ENCODE peak calls at places on chromosomes 13 and 19, in six cellular contexts. A, X, S, L, R and P are unnamed samples.
A peak's percentile ranks its signal among the peaks of the same experiment; 100 is the strongest.

GRCh38 chr13:109737606-109738005 is 48.8 kb downstream of the IRS2 start:
- DNase-seq in A (no peak), R (no peak), X (no peak), S (no peak), L (peak; percentile 11), P (no peak)

GRCh38 chr13:37640499-37640898 is 41.9 kb upstream of the POSTN start:
- DNase-seq in R (no peak), S (no peak), X (no peak), L (peak; percentile 38), A (no peak), P (no peak)

GRCh38 chr13:76129305-76130040 is 493.3 kb downstream of the LMO7 start:
- DNase-seq in R (no peak), X (no peak), A (no peak), S (no peak), L (no peak), P (peak; percentile 5)

GRCh38 chr13:36858285-36858684 is 39.3 kb downstream of the RFXAP start:
- DNase-seq in R (no peak), S (no peak), L (peak; percentile 21), X (no peak), A (no peak), P (peak; percentile 12)

GRCh38 chr19:2446390-2446789 is 10.4 kb downstream of the LMNB2 start:
- DNase-seq in S (no peak), X (no peak), A (no peak), R (no peak), L (no peak), P (no peak)

GRCh38 chr13:110214637-110215036 is 92.3 kb downstream of the COL4A1 start:
- DNase-seq in A (no peak), S (no peak), R (no peak), X (no peak), L (no peak), P (no peak)

GRCh38 chr13:30998548-30999140 is 66.2 kb downstream of the TEX26 start:
- DNase-seq in R (no peak), A (no peak), X (peak; percentile 52), L (no peak), S (no peak), P (no peak)

GRCh38 chr13:67224148-67224846 is 5.8 kb downstream of the PCDH9 start:
- DNase-seq in L (peak; percentile 62), X (peak; percentile 83), A (peak; percentile 62), R (no peak), S (peak; percentile 71), P (peak; percentile 85)

GRCh38 chr19:41083516-41083915 is 4.7 kb upstream of the CYP2A13 start:
- DNase-seq in R (no peak), S (no peak), A (no peak), X (no peak), L (peak; percentile 8), P (no peak)

GRCh38 chr19:10713317-10713716 is 4.6 kb upstream of the DNM2 start:
- DNase-seq in X (no peak), A (no peak), S (no peak), L (no peak), R (no peak), P (no peak)

GRCh38 chr19:16296713-16297112 is 27.9 kb upstream of the KLF2 start:
- DNase-seq in R (no peak), A (no peak), X (no peak), S (no peak), L (no peak), P (no peak)

GRCh38 chr13:34522818-34523217 is 419.3 kb upstream of the NBEA start:
- DNase-seq in S (no peak), L (no peak), A (no peak), X (no peak), R (no peak), P (no peak)

GRCh38 chr19:47651691-47652090 is 42.8 kb downstream of the BICRA start:
- DNase-seq in A (no peak), X (no peak), L (no peak), S (no peak), R (no peak), P (no peak)

GRCh38 chr19:10461047-10461949 is 41.0 kb downstream of the PDE4A start:
- DNase-seq in A (peak; percentile 95), L (peak; percentile 98), X (peak; percentile 82), S (peak; percentile 94), R (peak; percentile 80), P (peak; percentile 81)

GRCh38 chr13:57128909-57129308 is 11.8 kb upstream of the PRR20A start:
- DNase-seq in L (no peak), A (no peak), S (no peak), R (no peak), X (no peak), P (no peak)

GRCh38 chr13:27170221-27170520 is 1.4 kb downstream of the USP12 start:
- DNase-seq in A (no peak), L (peak; percentile 43), S (no peak), R (no peak), X (no peak), P (no peak)

GRCh38 chr19:11382898-11383705 is 1.0 kb downstream of the EPOR start:
- DNase-seq in A (peak; percentile 61), X (no peak), R (no peak), S (peak; percentile 58), L (no peak), P (peak; percentile 65)

GRCh38 chr13:99981115-99982020 is at the start of gene ZIC2:
- DNase-seq in X (no peak), L (no peak), A (no peak), R (no peak), S (no peak), P (no peak)

GRCh38 chr13:80276371-80277289 is 64.3 kb downstream of the SPRY2 start:
- DNase-seq in A (no peak), R (no peak), L (no peak), X (no peak), S (no peak), P (peak; percentile 52)

GRCh38 chr13:20495087-20496023 is 30.3 kb downstream of the CRYL1 start:
- DNase-seq in R (no peak), A (peak; percentile 66), X (no peak), L (peak; percentile 68), S (no peak), P (peak; percentile 64)

GRCh38 chr19:18647371-18647767 is 10.5 kb downstream of the KLHL26 start:
- DNase-seq in X (no peak), A (no peak), L (no peak), S (no peak), R (no peak), P (no peak)

GRCh38 chr13:100657881-100658315 is 16.7 kb downstream of the TMTC4 start:
- DNase-seq in X (no peak), R (no peak), S (no peak), A (no peak), L (no peak), P (no peak)

GRCh38 chr19:16143399-16144215 is at the start of gene HSH2D:
- DNase-seq in R (peak; percentile 30), L (peak; percentile 52), A (peak; percentile 81), X (no peak), S (peak; percentile 30), P (peak; percentile 72)

GRCh38 chr19:39103151-39103550 is 19.0 kb downstream of the ACP7 start:
- DNase-seq in X (no peak), S (no peak), L (no peak), A (no peak), R (no peak), P (no peak)

GRCh38 chr19:4302238-4302630 is at the start of gene TMIGD2:
- DNase-seq in S (no peak), A (no peak), R (no peak), X (no peak), L (no peak), P (no peak)

GRCh38 chr19:7562646-7563393 is 27.3 kb downstream of the PNPLA6 start:
- DNase-seq in R (no peak), A (no peak), X (no peak), L (no peak), S (no peak), P (no peak)

DNA sequence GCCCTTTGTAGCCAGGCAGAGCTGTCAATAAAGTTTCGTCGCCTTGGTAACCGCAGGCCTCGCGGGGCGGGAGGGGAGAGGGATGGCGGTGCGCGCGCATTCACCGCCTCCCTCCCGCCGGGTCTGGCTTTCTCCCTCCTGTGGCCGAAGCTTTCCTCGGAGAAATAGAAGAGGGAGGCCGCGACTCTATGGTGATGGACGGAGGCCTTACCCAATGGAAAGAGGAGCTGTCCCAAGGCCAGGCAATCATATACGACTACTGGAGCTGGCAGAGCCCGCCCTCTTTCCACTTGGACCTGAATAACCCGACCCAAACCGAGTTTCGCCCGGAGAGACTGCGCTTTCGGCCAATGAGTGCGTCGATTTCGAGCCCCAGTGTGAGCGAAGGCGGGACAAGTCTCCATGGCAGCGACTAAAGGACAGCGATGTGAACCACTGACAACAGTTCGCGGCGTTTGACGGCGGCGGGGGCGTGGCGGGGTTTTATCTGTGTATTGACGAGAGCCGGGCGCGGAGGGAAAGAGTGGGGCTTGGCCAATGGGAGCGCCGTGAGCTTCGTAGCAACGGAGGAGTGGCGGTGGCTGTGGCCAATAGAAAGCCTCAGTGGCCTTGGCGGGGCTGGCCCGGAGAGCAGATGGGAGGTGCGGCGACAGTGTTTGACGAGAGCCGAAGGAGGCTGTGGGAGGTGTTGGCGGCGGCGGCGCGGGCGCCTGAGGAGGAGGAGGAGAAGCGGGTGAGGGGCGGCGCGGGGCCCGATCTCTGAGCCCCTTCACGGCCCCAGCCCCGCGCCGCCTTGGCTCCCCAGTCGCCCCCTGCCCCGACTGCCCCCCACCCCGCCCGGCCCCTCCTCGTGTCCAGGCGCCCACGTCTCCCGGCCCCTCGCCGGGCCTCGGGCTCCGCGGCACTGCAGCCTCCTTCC is at the start of gene KMT5C:
- DNase-seq in L (peak; percentile 100), A (peak; percentile 100), X (peak; percentile 100), R (peak; percentile 100), S (peak; percentile 100), P (peak; percentile 100)
- TF ChIP-seq CTCF in L (no peak), A (no peak), X (no peak), R (peak; percentile 47), S (no peak), P (peak; percentile 61)

GRCh38 chr13:83265279-83265678 is 617.0 kb downstream of the SLITRK1 start:
- DNase-seq in A (no peak), X (no peak), L (no peak), S (no peak), R (no peak), P (no peak)
- TF ChIP-seq CTCF in A (no peak), X (no peak), L (no peak), S (no peak), R (no peak), P (no peak)

DNA sequence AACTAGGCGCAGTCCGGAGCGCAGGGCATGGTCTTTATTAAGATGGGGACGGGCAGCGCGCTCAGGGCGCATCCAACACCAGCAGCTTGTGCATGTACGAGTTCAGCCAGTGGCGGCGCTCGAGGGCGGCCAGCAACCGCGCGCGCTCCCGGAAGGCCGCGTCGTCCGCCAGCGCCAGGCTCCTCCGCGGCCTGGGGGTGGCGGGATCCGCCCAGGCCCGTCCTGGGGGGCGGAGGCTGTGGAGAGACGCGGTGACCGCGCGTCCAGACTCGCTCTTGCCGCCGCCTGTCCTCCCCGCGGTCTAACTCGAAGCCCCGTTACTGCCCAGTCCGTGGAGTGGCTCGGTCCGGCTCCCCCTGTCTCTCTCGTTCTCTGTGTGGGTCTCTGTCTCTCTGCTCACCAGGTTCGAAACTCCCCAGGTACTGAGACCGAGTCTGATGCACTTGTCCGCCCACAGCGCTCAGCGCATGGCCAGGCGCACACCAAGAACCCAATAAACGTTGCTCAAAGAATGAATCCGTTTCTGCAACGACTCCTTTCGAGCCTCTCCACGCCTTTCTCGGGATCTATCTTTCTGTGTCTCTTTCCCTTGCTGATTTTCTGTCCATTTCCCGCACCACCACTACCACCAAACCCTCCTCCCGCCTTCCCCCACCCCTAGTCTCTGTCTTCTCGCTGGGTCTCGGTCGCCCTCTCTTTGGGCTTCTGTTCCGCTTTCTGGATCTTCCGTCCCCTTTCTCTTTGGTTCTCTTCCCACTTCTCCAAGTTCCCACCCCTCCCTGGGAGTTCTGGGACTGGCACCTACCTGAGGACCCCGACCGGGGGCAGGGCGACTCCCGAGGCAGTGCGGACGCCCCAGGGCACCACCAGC is 599 bp downstream of the PTH2 start:
- DNase-seq in X (no peak), L (no peak), S (peak; percentile 50), R (no peak), A (no peak), P (no peak)
- TF ChIP-seq CTCF in X (no peak), L (peak; percentile 25), S (peak; percentile 50), R (peak; percentile 45), A (peak; percentile 1), P (no peak)

GRCh38 chr13:63880705-63881104 is 2465.1 kb upstream of the PCDH20 start:
- DNase-seq in A (no peak), S (no peak), R (no peak), L (no peak), X (no peak), P (no peak)
- TF ChIP-seq CTCF in A (no peak), S (no peak), R (no peak), L (no peak), X (no peak), P (no peak)